ENCODE peak calls at places on chromosomes 11 and 22, in six cellular contexts. D, O, M, C, Y and V are unnamed samples. For H3K4me1, the result is how much of the 10 kb centered on the place peaks cover.

GRCh38 chr11:44243633-44244343 is 66.2 kb downstream of the ALX4 start:
- DNase-seq in D (no peak), O (no peak), M (peak), C (no peak), Y (peak), V (no peak)

GRCh38 chr11:124644426-124645280 is 22.0 kb downstream of the TBRG1 start:
- DNase-seq in D (peak), O (no peak), M (peak), C (no peak), Y (peak), V (no peak)

GRCh38 chr11:75562048-75562835 is at the start of gene SERPINH1:
- DNase-seq in D (no peak), O (peak), M (peak), C (peak), Y (peak), V (no peak)

GRCh38 chr11:117851091-117851490 is 25.4 kb downstream of the FXYD6 start:
- DNase-seq in D (no peak), O (no peak), M (peak), C (peak), Y (no peak), V (no peak)

GRCh38 chr11:130449996-130450419 is 1.6 kb downstream of the ADAMTS15 start:
- DNase-seq in D (no peak), O (peak), M (peak), C (peak), Y (no peak), V (peak)

GRCh38 chr11:125626381-125626950 is 1.5 kb downstream of the CHEK1 start:
- DNase-seq in D (peak), O (no peak), M (no peak), C (no peak), Y (peak), V (no peak)

GRCh38 chr11:88475991-88476418 is 138.5 kb upstream of the CTSC start:
- DNase-seq in D (no peak), O (no peak), M (peak), C (no peak), Y (no peak), V (no peak)

GRCh38 chr11:75277991-75278790 is 37.6 kb downstream of the TPBGL start:
- DNase-seq in D (no peak), O (peak), M (no peak), C (peak), Y (no peak), V (no peak)

GRCh38 chr22:42635531-42635930 is 4.9 kb downstream of the ATP5MGL start:
- DNase-seq in D (no peak), O (peak), M (peak), C (no peak), Y (peak), V (no peak)

GRCh38 chr11:61549662-61550568 is 31.0 kb downstream of the SYT7 start:
- DNase-seq in D (no peak), O (no peak), M (no peak), C (no peak), Y (no peak), V (no peak)

GRCh38 chr11:38226684-38227083 is 1628.6 kb upstream of the RAG2 start:
- DNase-seq in D (no peak), O (no peak), M (peak), C (no peak), Y (no peak), V (no peak)

GRCh38 chr22:32606181-32606580 is 131.6 kb downstream of the FBXO7 start:
- DNase-seq in D (no peak), O (no peak), M (peak), C (no peak), Y (no peak), V (no peak)

GRCh38 chr22:30861131-30861530 is 107.4 kb downstream of the MORC2 start:
- DNase-seq in D (no peak), O (no peak), M (no peak), C (no peak), Y (no peak), V (no peak)

GRCh38 chr11:42543844-42544243 is 768.0 kb upstream of the API5 start:
- DNase-seq in D (no peak), O (no peak), M (no peak), C (no peak), Y (no peak), V (no peak)

GRCh38 chr11:62487698-62488551 is 58.7 kb downstream of the AHNAK start:
- DNase-seq in D (no peak), O (no peak), M (no peak), C (no peak), Y (no peak), V (no peak)

GRCh38 chr11:2912498-2912897 is 16.7 kb downstream of the PHLDA2 start:
- DNase-seq in D (no peak), O (peak), M (peak), C (peak), Y (peak), V (no peak)

GRCh38 chr11:6468712-6469495 is 4.8 kb downstream of the TRIM3 start:
- DNase-seq in D (peak), O (peak), M (peak), C (peak), Y (no peak), V (no peak)

GRCh38 chr11:76918941-76919386 is 58.2 kb downstream of the ACER3 start:
- DNase-seq in D (peak), O (no peak), M (peak), C (no peak), Y (peak), V (no peak)

GRCh38 chr11:45383229-45383628 is 97.1 kb upstream of the SYT13 start:
- DNase-seq in D (no peak), O (no peak), M (peak), C (no peak), Y (no peak), V (no peak)

GRCh38 chr22:36966851-36967535 is 52.3 kb downstream of the TST start:
- DNase-seq in D (no peak), O (no peak), M (no peak), C (no peak), Y (no peak), V (no peak)

GRCh38 chr11:3090096-3090901 is 33.1 kb upstream of the CARS1 start:
- DNase-seq in D (no peak), O (no peak), M (no peak), C (peak), Y (no peak), V (no peak)

GRCh38 chr11:56923116-56923515 is 65.6 kb upstream of the OR5AK2 start:
- DNase-seq in D (no peak), O (no peak), M (no peak), C (no peak), Y (no peak), V (no peak)

GRCh38 chr22:39299829-39300178 is 19.6 kb downstream of the RPL3 start:
- DNase-seq in D (peak), O (no peak), M (no peak), C (no peak), Y (no peak), V (no peak)

GRCh38 chr11:130527648-130528300 is 79.3 kb downstream of the ADAMTS15 start:
- DNase-seq in D (no peak), O (no peak), M (peak), C (no peak), Y (no peak), V (no peak)

GRCh38 chr22:22342697-22343602 is 98.4 kb downstream of the VPREB1 start:
- DNase-seq in D (peak), O (peak), M (peak), C (peak), Y (peak), V (no peak)

GRCh38 chr11:114094516-114094915 is 35.0 kb downstream of the ZBTB16 start:
- DNase-seq in D (no peak), O (no peak), M (no peak), C (no peak), Y (no peak), V (no peak)

GRCh38 chr11:15038963-15039362 is 34.4 kb upstream of the CALCB start:
- DNase-seq in D (peak), O (no peak), M (peak), C (no peak), Y (no peak), V (no peak)

GRCh38 chr11:84780689-84781293 is 846.4 kb downstream of the DLG2 start:
- DNase-seq in D (peak), O (no peak), M (peak), C (no peak), Y (no peak), V (no peak)

GRCh38 chr11:118921929-118922744 is 3.6 kb downstream of the BCL9L start:
- DNase-seq in D (no peak), O (peak), M (peak), C (peak), Y (no peak), V (peak)

GRCh38 chr11:120229451-120230424 is 10.2 kb upstream of the POU2F3 start:
- DNase-seq in D (peak), O (no peak), M (peak), C (no peak), Y (no peak), V (no peak)

GRCh38 chr11:47905358-47906059 is 57.4 kb upstream of the NUP160 start:
- DNase-seq in D (peak), O (no peak), M (peak), C (peak), Y (no peak), V (no peak)

GRCh38 chr22:49141761-49142160 is 685.9 kb downstream of the BRD1 start:
- DNase-seq in D (no peak), O (no peak), M (no peak), C (no peak), Y (no peak), V (no peak)

GRCh38 chr22:33272180-33272579 is 214.0 kb upstream of the SYN3 start:
- DNase-seq in D (no peak), O (no peak), M (no peak), C (no peak), Y (no peak), V (no peak)

GRCh38 chr11:8650401-8650990 is 32.0 kb downstream of the TRIM66 start:
- DNase-seq in D (no peak), O (no peak), M (peak), C (no peak), Y (no peak), V (no peak)

GRCh38 chr22:34761111-34761510 is 304.8 kb upstream of the ISX start:
- DNase-seq in D (no peak), O (no peak), M (peak), C (no peak), Y (no peak), V (no peak)

GRCh38 chr22:49334976-49335375 is 492.7 kb downstream of the BRD1 start:
- DNase-seq in D (no peak), O (no peak), M (no peak), C (no peak), Y (no peak), V (peak)

GRCh38 chr11:17277024-17277584 is 565 bp downstream of the NUCB2 start:
- DNase-seq in D (peak), O (no peak), M (peak), C (no peak), Y (peak), V (peak)
- H3K4me1 ChIP-seq in D (under half), O (half or more), M (under half), C (under half), Y (under half), V (under half)

GRCh38 chr11:133531450-133531849 is 851 bp downstream of the OPCML start:
- DNase-seq in D (no peak), O (no peak), M (no peak), C (no peak), Y (no peak), V (no peak)
- H3K4me3 ChIP-seq in D (no peak), O (no peak), M (no peak), C (no peak), Y (no peak), V (no peak)

DNA sequence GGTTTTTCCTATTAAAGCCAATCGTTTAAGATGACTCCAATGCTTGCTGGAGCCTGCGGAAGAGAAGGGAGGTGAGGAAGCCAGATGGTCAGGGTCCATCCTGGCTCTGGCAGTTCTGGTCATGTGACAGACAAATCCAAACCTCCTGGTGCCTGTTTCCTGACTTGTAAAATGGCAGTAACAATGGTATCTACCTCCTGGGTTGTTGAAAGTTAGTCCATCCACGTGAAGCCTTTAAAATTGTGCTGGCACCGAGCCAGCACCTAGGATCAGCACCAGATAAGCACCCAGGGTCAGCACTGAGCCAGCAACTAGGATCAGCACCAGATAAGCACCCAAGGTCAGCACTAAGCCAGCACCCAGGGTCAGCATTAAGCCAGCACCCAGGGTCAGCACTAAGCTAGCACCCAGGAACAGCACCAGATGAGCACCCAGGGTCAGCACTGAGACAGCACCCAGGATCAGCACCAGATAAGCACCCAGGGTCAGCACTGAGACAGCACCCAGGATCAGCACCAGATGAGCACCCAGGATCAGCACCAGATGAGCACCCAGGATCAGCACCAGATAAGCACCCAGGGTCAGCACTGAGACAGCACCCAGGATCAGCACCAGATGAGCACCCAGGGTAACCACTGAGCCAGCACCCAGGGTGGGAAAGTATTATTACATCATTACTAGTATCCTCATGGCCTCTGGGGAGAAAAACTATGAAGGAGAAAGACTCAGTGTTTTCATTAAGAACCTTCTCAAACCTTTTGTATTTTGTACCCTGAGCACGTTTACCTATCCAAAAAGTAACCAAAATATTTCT is 17.2 kb downstream of the KIAA0930 start:
- DNase-seq in D (no peak), O (no peak), M (no peak), C (no peak), Y (no peak), V (no peak)
- H3K4me1 ChIP-seq in D (under half), O (half or more), M (under half), C (under half), Y (under half), V (under half)

DNA sequence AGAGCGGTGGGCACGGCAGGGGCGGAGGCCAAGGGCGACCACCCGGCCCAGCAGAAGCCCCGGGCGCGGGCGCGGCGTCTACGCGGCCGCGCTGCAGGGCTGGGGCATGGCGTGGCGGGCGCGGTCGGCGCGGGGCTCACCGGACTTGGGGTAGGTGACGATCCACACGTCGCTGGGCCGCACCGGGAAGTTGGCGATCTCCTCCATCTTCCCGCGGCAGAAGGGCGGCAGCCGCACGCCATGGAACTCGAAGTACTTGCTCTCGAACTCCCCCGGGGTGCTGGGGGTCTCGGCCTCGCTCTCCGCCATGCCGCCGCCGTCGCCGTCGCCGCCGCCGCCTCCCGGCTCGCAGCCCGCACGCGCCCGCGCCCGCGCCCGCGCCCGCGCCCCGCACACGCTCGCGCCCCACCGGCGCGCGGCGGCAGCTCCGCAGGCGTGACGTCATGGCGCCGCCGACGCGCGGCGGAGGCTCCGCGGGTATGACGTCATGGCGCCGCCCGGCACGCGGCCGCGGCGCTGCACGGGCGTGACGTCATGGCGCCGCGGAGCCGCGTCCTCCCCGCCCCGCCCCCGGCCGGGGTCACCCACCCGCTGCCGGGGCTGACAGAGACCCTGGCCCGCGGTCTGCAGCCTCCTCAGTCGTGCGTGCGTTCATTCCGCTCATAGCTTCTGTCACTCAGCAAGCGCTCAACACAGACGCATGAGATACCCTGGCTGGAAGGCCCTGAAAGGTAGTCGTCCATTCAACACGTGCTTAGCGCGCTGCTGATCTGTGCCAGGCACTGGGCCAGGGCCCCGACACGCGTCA is at the start of gene SULT4A1:
- DNase-seq in D (no peak), O (peak), M (peak), C (peak), Y (no peak), V (no peak)
- H3K4me3 ChIP-seq in D (no peak), O (no peak), M (no peak), C (no peak), Y (peak), V (no peak)

GRCh38 chr11:69642913-69643632 is 2.1 kb downstream of the CCND1 start:
- DNase-seq in D (peak), O (peak), M (peak), C (peak), Y (peak), V (no peak)

GRCh38 chr11:69640260-69640994 is 529 bp upstream of the CCND1 start:
- DNase-seq in D (no peak), O (no peak), M (no peak), C (peak), Y (no peak), V (no peak)

GRCh38 chr11:69640995-69641581 is at the start of gene CCND1:
- DNase-seq in D (peak), O (peak), M (peak), C (peak), Y (peak), V (no peak)

GRCh38 chr11:69642549-69642912 is 1.6 kb downstream of the CCND1 start:
- DNase-seq in D (no peak), O (no peak), M (no peak), C (peak), Y (no peak), V (no peak)

DNA sequence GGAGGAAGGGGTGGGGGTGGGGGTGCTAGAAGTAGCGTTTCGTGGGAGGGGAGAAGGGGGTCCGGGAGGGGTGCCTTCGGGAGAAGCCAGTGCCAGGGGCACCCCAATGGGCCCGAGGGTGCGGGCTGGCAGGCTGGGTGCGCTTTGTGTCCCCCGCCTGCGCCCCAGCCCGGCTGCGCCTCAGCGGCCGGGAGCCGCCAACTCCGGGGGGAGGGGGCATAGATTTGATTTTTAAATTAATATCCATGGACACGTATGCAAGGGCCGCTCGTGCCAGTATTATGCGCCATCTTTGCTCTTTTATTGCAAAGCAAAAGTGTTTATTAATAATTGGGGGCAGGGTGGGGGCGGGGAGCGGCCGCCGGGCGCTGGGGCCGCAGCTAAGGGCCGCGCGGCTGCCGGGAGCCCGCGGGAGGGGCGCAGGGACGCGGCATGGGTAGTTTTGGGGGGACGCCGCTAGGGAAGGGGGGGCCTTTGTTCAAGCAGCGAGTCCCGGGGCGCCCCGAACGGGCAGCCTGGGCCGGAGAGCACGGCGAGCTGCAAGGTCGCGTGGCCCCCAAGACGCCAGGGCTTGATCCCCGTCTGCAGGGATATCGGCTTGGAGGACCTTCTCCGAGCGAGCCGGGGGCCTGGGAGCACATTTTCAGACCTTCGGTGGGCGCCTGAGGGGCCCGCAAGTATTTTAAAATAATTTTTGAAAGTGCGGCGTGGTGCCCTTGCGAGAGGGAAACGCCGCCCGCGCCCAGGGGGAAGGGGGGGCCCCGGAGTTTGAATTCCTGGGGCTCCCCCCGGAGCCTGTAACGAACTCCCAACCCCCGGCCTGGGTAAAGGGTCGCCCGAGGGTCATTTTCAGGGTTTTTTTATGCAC is 959 bp downstream of the CCND1 start:
- DNase-seq in D (no peak), O (no peak), M (no peak), C (peak), Y (no peak), V (no peak)
- H3K4me1 ChIP-seq in D (under half), O (half or more), M (under half), C (under half), Y (under half), V (half or more)

GRCh38 chr11:105022527-105022926 is 441 bp downstream of the CASP5 start:
- DNase-seq in D (no peak), O (no peak), M (no peak), C (no peak), Y (no peak), V (no peak)
- H3K4me3 ChIP-seq in D (no peak), O (peak), M (no peak), C (no peak), Y (no peak), V (no peak)